ENCODE peak calls at places on chromosomes 7 and 10, in eight cellular contexts. D is H9, X is lower lobe of right lung, R is psoas muscle, V is IMR-90, L is PC-3, G is stomach, Z is tibial artery. F is an unnamed sample.

GRCh38 chr10:4174197-4174596 is 389.2 kb upstream of the KLF6 start:
- DNase-seq in Z (no peak), L (peak; percentile 23), D (peak; percentile 68), X (no peak), G (no peak), R (no peak), V (no peak), F (peak; percentile 47)

GRCh38 chr10:86285136-86285790 is 81.3 kb downstream of the GRID1 start:
- DNase-seq in D (peak; percentile 11), V (no peak), L (no peak), G (peak; percentile 20), R (no peak), Z (no peak), X (no peak), F (no peak)

GRCh38 chr7:111528331-111528730 is 34.0 kb downstream of the IMMP2L start:
- DNase-seq in V (no peak), X (no peak), G (no peak), D (no peak), Z (no peak), R (no peak), L (no peak), F (no peak)

GRCh38 chr7:65951837-65952578 is 30.0 kb downstream of the GUSB start:
- DNase-seq in X (peak; percentile 55), D (no peak), G (no peak), V (no peak), L (peak; percentile 53), R (no peak), Z (no peak), F (no peak)

GRCh38 chr10:102726274-102726673 is 11.8 kb downstream of the SFXN2 start:
- DNase-seq in D (no peak), G (no peak), V (no peak), L (no peak), R (peak; percentile 35), X (no peak), Z (peak; percentile 42), F (no peak)

GRCh38 chr10:100621360-100622205 is 85.8 kb downstream of the HIF1AN start:
- DNase-seq in G (no peak), L (no peak), Z (no peak), X (no peak), V (peak; percentile 7), D (no peak), R (no peak), F (no peak)

GRCh38 chr10:92801978-92802872 is 46.1 kb upstream of the EXOC6 start:
- DNase-seq in G (no peak), V (no peak), L (no peak), R (no peak), X (no peak), Z (no peak), D (no peak), F (no peak)

GRCh38 chr7:34296663-34297062 is 361.4 kb upstream of the NPSR1 start:
- DNase-seq in R (no peak), Z (no peak), V (peak; percentile 44), D (no peak), G (no peak), X (no peak), L (no peak), F (no peak)

GRCh38 chr7:124724516-124725192 is 40.9 kb downstream of the GPR37 start:
- DNase-seq in R (no peak), L (no peak), Z (no peak), D (no peak), V (no peak), G (no peak), X (no peak), F (no peak)

GRCh38 chr7:114082934-114083647 is 164.3 kb upstream of the PPP1R3A start:
- DNase-seq in R (no peak), X (peak; percentile 43), Z (peak; percentile 23), L (no peak), V (no peak), D (peak; percentile 60), G (no peak), F (peak; percentile 69)

GRCh38 chr10:4825868-4826787 is at the start of gene AKR1E2:
- DNase-seq in V (peak; percentile 79), L (no peak), X (peak; percentile 95), D (peak; percentile 92), G (peak; percentile 84), Z (peak; percentile 88), R (peak; percentile 90), F (peak; percentile 86)

GRCh38 chr10:66982792-66983481 is 57.1 kb downstream of the LRRTM3 start:
- DNase-seq in R (no peak), Z (no peak), G (no peak), X (no peak), D (no peak), V (no peak), L (no peak), F (no peak)

GRCh38 chr10:61612009-61612408 is 50.7 kb upstream of the CABCOCO1 start:
- DNase-seq in X (no peak), R (peak; percentile 12), V (no peak), G (no peak), D (no peak), L (no peak), Z (peak; percentile 36), F (no peak)

GRCh38 chr10:23099816-23100215 is 4.4 kb downstream of the MSRB2 start:
- DNase-seq in G (no peak), V (peak; percentile 7), L (peak; percentile 62), D (no peak), R (no peak), Z (no peak), X (no peak), F (no peak)

GRCh38 chr7:14850039-14850438 is 52.5 kb downstream of the DGKB start:
- DNase-seq in G (no peak), Z (no peak), X (no peak), D (no peak), R (no peak), L (peak; percentile 20), V (peak; percentile 20), F (no peak)

GRCh38 chr7:130352335-130353074 is 7.9 kb downstream of the CPA5 start:
- DNase-seq in Z (no peak), L (peak; percentile 55), V (peak; percentile 75), D (no peak), G (no peak), R (no peak), X (no peak), F (no peak)

GRCh38 chr7:13945670-13946069 is 43.8 kb downstream of the ETV1 start:
- DNase-seq in V (no peak), L (no peak), G (no peak), X (no peak), D (no peak), R (no peak), Z (no peak), F (no peak)

GRCh38 chr10:24467605-24468004 is 256.1 kb downstream of the ARHGAP21 start:
- DNase-seq in Z (no peak), G (no peak), R (no peak), X (no peak), V (no peak), L (no peak), D (no peak), F (no peak)

GRCh38 chr7:96184783-96185182 is 137.1 kb downstream of the SLC25A13 start:
- DNase-seq in R (no peak), D (no peak), G (no peak), X (no peak), L (no peak), Z (no peak), V (no peak), F (no peak)

GRCh38 chr7:137989127-137989526 is 12.8 kb downstream of the CREB3L2 start:
- DNase-seq in R (no peak), Z (peak; percentile 69), G (no peak), L (no peak), D (no peak), X (no peak), V (no peak), F (no peak)
- H3K4me1 ChIP-seq in R (peaks cover 48% of the 10 kb centered on the region), Z (peaks cover 92% of the 10 kb centered on the region), G (peaks cover 100% of the 10 kb centered on the region), L (no peaks in the 10 kb centered on the region), D (peaks cover 14% of the 10 kb centered on the region), X (peaks cover 89% of the 10 kb centered on the region), V (peaks cover 43% of the 10 kb centered on the region), F (peaks cover 12% of the 10 kb centered on the region)

GRCh38 chr7:90266808-90267207 is 21.8 kb downstream of the CFAP69 start:
- DNase-seq in Z (peak; percentile 25), X (no peak), V (peak; percentile 61), R (no peak), L (peak; percentile 18), G (no peak), D (no peak), F (no peak)
- TF ChIP-seq CTCF in Z (no peak), X (no peak), V (no peak), R (no peak), L (no peak), G (no peak), D (no peak), F (no peak)

DNA sequence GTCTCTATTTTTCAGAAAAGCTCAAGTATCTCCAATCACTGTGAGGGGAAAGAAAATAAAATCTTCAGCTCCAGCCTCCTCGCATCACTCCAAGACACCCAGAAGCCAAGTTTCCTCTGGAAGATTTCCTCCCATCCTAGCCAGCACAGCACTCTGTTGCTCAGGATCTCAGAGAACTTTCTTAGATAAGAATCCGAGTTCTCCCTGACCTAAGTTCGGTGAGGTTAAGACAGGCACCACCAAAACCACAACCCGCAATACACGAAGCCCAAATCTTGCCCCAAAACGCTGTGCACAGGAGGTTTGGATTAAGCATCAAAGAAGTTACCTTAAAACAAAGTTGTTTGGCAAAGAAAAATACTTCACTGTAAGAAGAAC is 4.2 kb downstream of the FAM53B start:
- DNase-seq in V (no peak), D (no peak), Z (no peak), R (no peak), L (no peak), G (no peak), X (no peak), F (no peak)
- H3K4me1 ChIP-seq in V (peaks cover 17% of the 10 kb centered on the region), D (peaks cover 18% of the 10 kb centered on the region), Z (peaks cover 64% of the 10 kb centered on the region), R (peaks cover 82% of the 10 kb centered on the region), L (peaks cover 43% of the 10 kb centered on the region), G (peaks cover 90% of the 10 kb centered on the region), X (peaks cover 83% of the 10 kb centered on the region), F (peaks cover 67% of the 10 kb centered on the region)

GRCh38 chr10:113858541-113858940 is 4.1 kb downstream of the NHLRC2 start:
- DNase-seq in D (no peak), X (no peak), G (no peak), L (no peak), R (no peak), V (peak; percentile 55), Z (no peak), F (no peak)

GRCh38 chr10:113854757-113855626 is 531 bp downstream of the NHLRC2 start:
- DNase-seq in V (peak; percentile 28), R (peak; percentile 70), Z (peak; percentile 58), X (peak; percentile 65), G (peak; percentile 47), L (no peak), D (peak; percentile 51), F (peak; percentile 69)

GRCh38 chr10:113856563-113856962 is 2.1 kb downstream of the NHLRC2 start:
- DNase-seq in D (no peak), Z (no peak), V (no peak), G (no peak), L (no peak), R (no peak), X (no peak), F (no peak)

GRCh38 chr10:113857210-113857609 is 2.7 kb downstream of the NHLRC2 start:
- DNase-seq in Z (no peak), R (no peak), V (no peak), X (no peak), G (no peak), L (no peak), D (no peak), F (no peak)

DNA sequence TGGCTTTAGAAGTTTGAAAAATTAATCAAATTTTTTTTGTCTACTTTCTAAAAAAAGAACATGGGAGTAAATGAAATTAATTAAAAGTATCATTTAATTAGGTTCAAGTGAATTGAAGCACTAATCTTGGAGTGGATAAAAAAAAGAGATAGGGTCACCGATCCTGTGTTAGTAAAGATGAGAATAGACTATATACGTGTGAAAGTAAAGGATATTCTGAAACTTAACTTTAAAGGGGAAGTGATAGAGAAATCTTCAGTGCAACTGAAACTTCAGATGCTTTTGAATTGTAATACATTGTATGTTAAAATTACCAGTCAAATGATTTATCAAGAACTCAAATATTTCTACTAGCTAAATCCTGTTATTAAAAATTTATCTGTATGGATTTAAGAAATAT is 4.8 kb downstream of the NHLRC2 start:
- DNase-seq in D (no peak), V (no peak), Z (no peak), L (no peak), R (no peak), X (no peak), G (no peak), F (no peak)
- TF ChIP-seq CTCF in D (no peak), V (no peak), Z (no peak), L (no peak), R (no peak), X (no peak), G (no peak), F (no peak)

F was measured in mucosa of descending colon.